ENCODE peak calls at places on chromosomes 1 and 21, in nine cellular contexts. V is HAP-1; N is HS-5; J is GM23248; X is NCI-H2029; S is activated gamma-delta T cell treated with anti-CD3 and anti-CD28 coated beads, Interleukin-2, amount 50 U/mL, for 16 hours; E is ovary; O is mucosa of gallbladder; P is AG04450. G is an unnamed sample.

GRCh38 chr1:193355179-193355578 is 168.8 kb upstream of the B3GALT2 start:
- DNase-seq in V (no peak), N (peak; percentile 35), J (peak; percentile 23), X (no peak), S (no peak), E (no peak), O (no peak), P (no peak), G (no peak)

GRCh38 chr1:159132271-159132881 is 39.0 kb upstream of the CADM3 start:
- DNase-seq in V (peak; percentile 47), N (peak; percentile 23), J (peak; percentile 82), X (peak; percentile 27), S (peak; percentile 40), E (peak; percentile 41), O (peak; percentile 27), P (peak; percentile 26), G (peak; percentile 51)

GRCh38 chr1:10173582-10173981 is 36.8 kb upstream of the KIF1B start:
- DNase-seq in V (no peak), N (no peak), J (no peak), X (no peak), S (no peak), E (no peak), O (no peak), P (no peak), G (no peak)

GRCh38 chr1:172417552-172417951 is 2.9 kb upstream of the C1orf105 start:
- DNase-seq in V (no peak), N (no peak), J (no peak), X (no peak), S (no peak), E (no peak), O (no peak), P (no peak), G (no peak)

GRCh38 chr1:202794049-202794725 is 14.0 kb downstream of the KDM5B start:
- DNase-seq in V (no peak), N (no peak), J (peak; percentile 18), X (no peak), S (no peak), E (no peak), O (no peak), P (no peak), G (no peak)

GRCh38 chr1:170623171-170623570 is 40.8 kb upstream of the PRRX1 start:
- DNase-seq in V (no peak), N (peak; percentile 94), J (peak; percentile 97), X (no peak), S (no peak), E (no peak), O (no peak), P (peak; percentile 50), G (no peak)

GRCh38 chr1:235050911-235051360 is 77.7 kb downstream of the TOMM20 start:
- DNase-seq in V (no peak), N (no peak), J (peak; percentile 82), X (no peak), S (no peak), E (no peak), O (no peak), P (no peak), G (no peak)

GRCh38 chr1:171280596-171280995 is 32.3 kb downstream of the FMO1 start:
- DNase-seq in V (no peak), N (no peak), J (no peak), X (no peak), S (no peak), E (no peak), O (no peak), P (no peak), G (no peak)

GRCh38 chr1:109994654-109995053 is 10.1 kb downstream of the AHCYL1 start:
- DNase-seq in V (no peak), N (no peak), J (no peak), X (no peak), S (no peak), E (no peak), O (no peak), P (no peak), G (no peak)

GRCh38 chr1:55195523-55196233 is 19.5 kb downstream of the USP24 start:
- DNase-seq in V (no peak), N (no peak), J (peak; percentile 69), X (no peak), S (no peak), E (no peak), O (no peak), P (no peak), G (no peak)

GRCh38 chr1:5348732-5349465 is 643.3 kb downstream of the NPHP4 start:
- DNase-seq in V (no peak), N (no peak), J (no peak), X (no peak), S (no peak), E (no peak), O (no peak), P (no peak), G (no peak)

GRCh38 chr1:160813215-160813614 is 17.2 kb downstream of the LY9 start:
- DNase-seq in V (no peak), N (no peak), J (no peak), X (no peak), S (no peak), E (no peak), O (no peak), P (no peak), G (no peak)

GRCh38 chr1:8345621-8346415 is 27.9 kb downstream of the SLC45A1 start:
- DNase-seq in V (no peak), N (no peak), J (no peak), X (no peak), S (no peak), E (peak; percentile 31), O (no peak), P (no peak), G (peak; percentile 23)

GRCh38 chr1:183180213-183180612 is 5.9 kb upstream of the LAMC2 start:
- DNase-seq in V (no peak), N (no peak), J (peak; percentile 90), X (peak; percentile 85), S (no peak), E (peak; percentile 51), O (peak; percentile 57), P (peak; percentile 65), G (peak; percentile 58)

GRCh38 chr1:100713636-100714035 is 5.9 kb upstream of the VCAM1 start:
- DNase-seq in V (no peak), N (no peak), J (no peak), X (no peak), S (no peak), E (no peak), O (no peak), P (no peak), G (no peak)

GRCh38 chr1:231037585-231038517 is 2.2 kb downstream of the FAM89A start:
- DNase-seq in V (no peak), N (no peak), J (no peak), X (no peak), S (no peak), E (no peak), O (no peak), P (no peak), G (no peak)

GRCh38 chr1:226709942-226710341 is 29.1 kb downstream of the ITPKB start:
- DNase-seq in V (no peak), N (no peak), J (no peak), X (no peak), S (no peak), E (no peak), O (no peak), P (no peak), G (no peak)

GRCh38 chr1:15610167-15610566 is 7.1 kb upstream of the DDI2 start:
- DNase-seq in V (no peak), N (no peak), J (no peak), X (peak; percentile 41), S (no peak), E (no peak), O (no peak), P (no peak), G (no peak)

GRCh38 chr1:43272576-43273571 is 3.1 kb downstream of the TMEM125 start:
- DNase-seq in V (no peak), N (no peak), J (no peak), X (no peak), S (no peak), E (no peak), O (no peak), P (no peak), G (no peak)

GRCh38 chr21:36816556-36817130 is 117.7 kb downstream of the SIM2 start:
- DNase-seq in V (no peak), N (no peak), J (no peak), X (no peak), S (no peak), E (no peak), O (no peak), P (no peak), G (no peak)

GRCh38 chr1:201563941-201564340 is 25.0 kb downstream of the NAV1 start:
- DNase-seq in V (no peak), N (no peak), J (no peak), X (no peak), S (no peak), E (no peak), O (no peak), P (no peak), G (no peak)

GRCh38 chr1:12618661-12619395 is 818 bp upstream of the DHRS3 start:
- DNase-seq in V (peak; percentile 67), N (no peak), J (peak; percentile 93), X (no peak), S (peak; percentile 35), E (peak; percentile 72), O (peak; percentile 74), P (no peak), G (peak; percentile 71)

GRCh38 chr1:152442291-152442690 is 28.2 kb upstream of the CRNN start:
- DNase-seq in V (no peak), N (no peak), J (no peak), X (no peak), S (no peak), E (no peak), O (no peak), P (no peak), G (no peak)

GRCh38 chr1:21295059-21295401 is 4.8 kb upstream of the ECE1 start:
- DNase-seq in V (no peak), N (no peak), J (peak; percentile 57), X (no peak), S (peak; percentile 27), E (no peak), O (no peak), P (no peak), G (peak; percentile 68)

GRCh38 chr1:70714149-70714548 is 303.1 kb downstream of the CTH start:
- DNase-seq in V (no peak), N (no peak), J (no peak), X (no peak), S (no peak), E (no peak), O (no peak), P (no peak), G (no peak)

GRCh38 chr1:53975861-53976260 is 29.7 kb downstream of the LRRC42 start:
- DNase-seq in V (no peak), N (no peak), J (no peak), X (no peak), S (no peak), E (no peak), O (no peak), P (no peak), G (no peak)

GRCh38 chr1:243731974-243732373 is 118.1 kb downstream of the AKT3 start:
- DNase-seq in V (no peak), N (no peak), J (no peak), X (no peak), S (no peak), E (no peak), O (no peak), P (no peak), G (no peak)

GRCh38 chr1:41637367-41637766 is 152.9 kb upstream of the EDN2 start:
- DNase-seq in V (no peak), N (no peak), J (no peak), X (no peak), S (no peak), E (no peak), O (no peak), P (no peak), G (no peak)

GRCh38 chr1:94228640-94229375 is 8.6 kb downstream of the ARHGAP29 start:
- DNase-seq in V (no peak), N (no peak), J (peak; percentile 59), X (no peak), S (no peak), E (no peak), O (no peak), P (no peak), G (no peak)

GRCh38 chr1:174040387-174040786 is 18.2 kb upstream of the RC3H1 start:
- DNase-seq in V (no peak), N (peak; percentile 88), J (peak; percentile 94), X (peak; percentile 80), S (no peak), E (no peak), O (peak; percentile 40), P (peak; percentile 72), G (peak; percentile 73)

GRCh38 chr1:170634293-170634692 is 29.6 kb upstream of the PRRX1 start:
- DNase-seq in V (no peak), N (peak; percentile 56), J (peak; percentile 84), X (no peak), S (no peak), E (no peak), O (no peak), P (peak; percentile 61), G (no peak)